ENCODE peak calls at places on chromosome X, in four cellular contexts. J is activated CD8-positive, alpha-beta T cell treated with anti-CD3 and anti-CD28 coated beads, Interleukin-2, amount 10 ng/mL, durations not matched to agents 7 days and 5 days; S is CD4-positive, alpha-beta T cell; Q is T-helper 17 cell. R is an unnamed sample.

GRCh38 chrX:35461164-35461563 is 337.0 kb upstream of the MAGEB16 start:
- ATAC-seq in Q (no peak), S (no peak), J (no peak), R (no peak)

GRCh38 chrX:119042040-119042439 is 30.8 kb upstream of the CT47C1 start:
- ATAC-seq in S (no peak), Q (no peak), J (no peak), R (no peak)

GRCh38 chrX:16451331-16451730 is 198.6 kb upstream of the S100G start:
- ATAC-seq in J (no peak), Q (no peak), S (no peak), R (no peak)

GRCh38 chrX:274904-275475 is 6.2 kb upstream of the PLCXD1 start:
- ATAC-seq in J (no peak), S (no peak), Q (no peak), R (peak)

GRCh38 chrX:45070116-45071007 is 130.3 kb downstream of the DIPK2B start:
- ATAC-seq in S (peak), J (peak), Q (peak), R (no peak)

GRCh38 chrX:30781711-30782444 is 107.2 kb downstream of the TAB3 start:
- ATAC-seq in S (no peak), J (no peak), Q (no peak), R (no peak)

GRCh38 chrX:13005671-13006473 is 31.0 kb downstream of the TMSB4X start:
- ATAC-seq in J (peak), Q (peak), S (peak), R (no peak)

GRCh38 chrX:67044029-67044653 is 405.3 kb upstream of the EDA2R start:
- ATAC-seq in Q (no peak), J (no peak), S (no peak), R (no peak)

GRCh38 chrX:19350831-19351447 is 7.2 kb downstream of the PDHA1 start:
- ATAC-seq in J (peak), S (no peak), Q (peak), R (no peak)

GRCh38 chrX:103212749-103213457 is 2.0 kb upstream of the BEX4 start:
- ATAC-seq in Q (no peak), J (no peak), S (no peak), R (no peak)

GRCh38 chrX:24235084-24235710 is 78.7 kb downstream of the SUPT20HL2 start:
- ATAC-seq in J (no peak), Q (no peak), S (no peak), R (no peak)

GRCh38 chrX:131081772-131082755 is 23.9 kb downstream of the ARHGAP36 start:
- ATAC-seq in J (no peak), Q (no peak), S (no peak), R (no peak)

GRCh38 chrX:43633081-43633480 is 23.0 kb upstream of the MAOA start:
- ATAC-seq in J (no peak), S (no peak), Q (no peak), R (no peak)

GRCh38 chrX:69031181-69031580 is 134.1 kb downstream of the PJA1 start:
- ATAC-seq in J (no peak), S (no peak), Q (no peak), R (no peak)

GRCh38 chrX:4239650-4240540 is 526.4 kb upstream of the PRKX start:
- ATAC-seq in Q (peak), S (peak), J (peak), R (no peak)

GRCh38 chrX:12007881-12008280 is 130.4 kb upstream of the FRMPD4 start:
- ATAC-seq in S (no peak), J (no peak), Q (no peak), R (no peak)

GRCh38 chrX:105821471-105822081 is 763 bp upstream of the NRK start:
- ATAC-seq in S (no peak), J (no peak), Q (no peak), R (peak)

GRCh38 chrX:40140706-40141499 is 43.1 kb upstream of the BCOR start:
- ATAC-seq in S (no peak), J (no peak), Q (no peak), R (peak)

GRCh38 chrX:78650906-78651437 is 8.2 kb downstream of the RTL3 start:
- ATAC-seq in Q (peak), S (peak), J (peak), R (no peak)

GRCh38 chrX:50204364-50204899 is at the start of gene CCNB3:
- ATAC-seq in J (peak), S (peak), Q (peak), R (peak)

GRCh38 chrX:36575670-36576069 is 432.5 kb upstream of the FAM47C start:
- ATAC-seq in S (no peak), J (no peak), Q (no peak), R (no peak)

GRCh38 chrX:102650903-102651241 is 411 bp upstream of the GPRASP1 start:
- ATAC-seq in S (peak), J (no peak), Q (no peak), R (peak)